ENCODE peak calls at places on chromosomes 3 and 15, in five cellular contexts. E is GM23248; T is CD4-positive, alpha-beta memory T cell; G is IMR-90; K is GM13976. D is an unnamed sample.

GRCh38 chr3:152622813-152623167 is 212.1 kb upstream of the P2RY1 start:
- DNase-seq in G (no peak), T (no peak), K (no peak), E (peak; percentile 7), D (no peak)

GRCh38 chr3:141050913-141051632 is at the start of gene SPSB4:
- DNase-seq in E (peak; percentile 53), T (no peak), G (peak; percentile 27), K (no peak), D (peak; percentile 76)

GRCh38 chr15:65901836-65902235 is 32.5 kb downstream of the RAB11A start:
- DNase-seq in T (no peak), K (no peak), G (no peak), E (no peak), D (no peak)

GRCh38 chr15:38660726-38661125 is 96.1 kb upstream of the RASGRP1 start:
- DNase-seq in G (no peak), E (no peak), K (no peak), T (peak; percentile 32), D (no peak)

GRCh38 chr15:90037961-90038633 is 37.0 kb downstream of the ZNF710 start:
- DNase-seq in G (peak; percentile 53), K (peak; percentile 84), E (peak; percentile 62), T (peak; percentile 63), D (peak; percentile 21)

GRCh38 chr3:190044142-190044541 is 76.6 kb downstream of the P3H2 start:
- DNase-seq in T (no peak), K (no peak), E (peak; percentile 82), G (peak; percentile 74), D (no peak)

GRCh38 chr15:51046799-51047449 is 47.8 kb downstream of the TNFAIP8L3 start:
- DNase-seq in T (no peak), E (peak; percentile 12), K (no peak), G (peak; percentile 39), D (peak; percentile 38)

GRCh38 chr15:52186651-52187486 is 4.3 kb downstream of the GNB5 start:
- DNase-seq in T (no peak), E (no peak), K (no peak), G (no peak), D (no peak)

GRCh38 chr3:134462236-134463059 is 23.3 kb downstream of the ANAPC13 start:
- DNase-seq in T (no peak), K (no peak), E (peak; percentile 86), G (peak; percentile 91), D (no peak)

GRCh38 chr3:55486101-55486856 is 827 bp downstream of the WNT5A start:
- DNase-seq in G (peak; percentile 79), E (peak; percentile 67), K (peak; percentile 38), T (no peak), D (peak; percentile 67)

GRCh38 chr15:71691700-71692417 is 118.5 kb upstream of the NR2E3 start:
- DNase-seq in E (peak; percentile 84), T (no peak), K (no peak), G (peak; percentile 95), D (peak; percentile 45)

GRCh38 chr3:168117853-168118313 is 22.2 kb upstream of the GOLIM4 start:
- DNase-seq in G (no peak), T (no peak), E (peak; percentile 80), K (no peak), D (no peak)

GRCh38 chr3:49609815-49610214 is 55.5 kb downstream of the BSN start:
- DNase-seq in K (no peak), T (no peak), G (no peak), E (no peak), D (no peak)

GRCh38 chr3:23811117-23811487 is 5.3 kb downstream of the UBE2E1 start:
- DNase-seq in T (no peak), K (no peak), E (no peak), G (no peak), D (no peak)